ENCODE peak calls at places on chromosomes 2 and 18, in four cellular contexts. One of them, this sample, is unnamed.

GRCh38 chr2:157932480-157933205 is 56.5 kb upstream of the ACVR1 start:
- DNase-seq in Peyer's patch: no peak
- DNase-seq in GM10248: no peak
- DNase-seq in K562: no peak
- DNase-seq in this sample: no peak

GRCh38 chr2:23127465-23127864 is 257.5 kb upstream of the KLHL29 start:
- DNase-seq in Peyer's patch: no peak
- DNase-seq in GM10248: no peak
- DNase-seq in K562: no peak
- DNase-seq in this sample: no peak

GRCh38 chr18:48629730-48630324 is 91.0 kb downstream of the CTIF start:
- DNase-seq in Peyer's patch: no peak
- DNase-seq in GM10248: no peak
- DNase-seq in K562: no peak
- DNase-seq in this sample: no peak

GRCh38 chr18:23871410-23871809 is 143.1 kb upstream of the TTC39C start:
- DNase-seq in Peyer's patch: peak; percentile 51
- DNase-seq in GM10248: no peak
- DNase-seq in K562: no peak
- DNase-seq in this sample: peak; percentile 61

GRCh38 chr2:101521497-101521896 is 46.6 kb upstream of the RFX8 start:
- DNase-seq in Peyer's patch: no peak
- DNase-seq in GM10248: no peak
- DNase-seq in K562: no peak
- DNase-seq in this sample: no peak

GRCh38 chr2:156826342-156826933 is 390.3 kb downstream of the GPD2 start:
- DNase-seq in Peyer's patch: no peak
- DNase-seq in GM10248: no peak
- DNase-seq in K562: no peak
- DNase-seq in this sample: no peak

GRCh38 chr18:3806656-3807055 is 356.7 kb downstream of the TGIF1 start:
- DNase-seq in Peyer's patch: no peak
- DNase-seq in GM10248: no peak
- DNase-seq in K562: no peak
- DNase-seq in this sample: no peak

GRCh38 chr2:17574406-17575073 is 34.0 kb downstream of the VSNL1 start:
- DNase-seq in Peyer's patch: no peak
- DNase-seq in GM10248: no peak
- DNase-seq in K562: no peak
- DNase-seq in this sample: no peak

GRCh38 chr2:105034170-105034569 is 3.7 kb upstream of the MRPS9 start:
- DNase-seq in Peyer's patch: no peak
- DNase-seq in GM10248: no peak
- DNase-seq in K562: no peak
- DNase-seq in this sample: no peak

GRCh38 chr2:218860950-218861381 is 1.4 kb downstream of the WNT6 start:
- DNase-seq in Peyer's patch: no peak
- DNase-seq in GM10248: no peak
- DNase-seq in K562: peak; percentile 43
- DNase-seq in this sample: peak; percentile 13

GRCh38 chr2:227804970-227805369 is 8.7 kb upstream of the CCL20 start:
- DNase-seq in Peyer's patch: no peak
- DNase-seq in GM10248: no peak
- DNase-seq in K562: no peak
- DNase-seq in this sample: no peak

GRCh38 chr18:2978626-2979025 is 34.3 kb downstream of the LPIN2 start:
- DNase-seq in Peyer's patch: no peak
- DNase-seq in GM10248: no peak
- DNase-seq in K562: no peak
- DNase-seq in this sample: peak; percentile 33

GRCh38 chr2:181164699-181165098 is 184.3 kb downstream of the UBE2E3 start:
- DNase-seq in Peyer's patch: no peak
- DNase-seq in GM10248: peak; percentile 36
- DNase-seq in K562: no peak
- DNase-seq in this sample: no peak

GRCh38 chr2:70959851-70960832 is 18.3 kb upstream of the ANKRD53 start:
- DNase-seq in Peyer's patch: no peak
- DNase-seq in GM10248: peak; percentile 14
- DNase-seq in K562: peak; percentile 42
- DNase-seq in this sample: peak; percentile 12
- TF ChIP-seq CTCF in Peyer's patch: no peak
- TF ChIP-seq CTCF in GM10248: no peak
- TF ChIP-seq CTCF in K562: peak; percentile 45
- TF ChIP-seq CTCF in this sample: no peak

GRCh38 chr2:53513167-53513666 is 254.4 kb upstream of the CHAC2 start:
- DNase-seq in Peyer's patch: no peak
- DNase-seq in GM10248: no peak
- DNase-seq in K562: no peak
- DNase-seq in this sample: no peak

GRCh38 chr2:53516650-53517049 is 251.0 kb upstream of the CHAC2 start:
- DNase-seq in Peyer's patch: no peak
- DNase-seq in GM10248: no peak
- DNase-seq in K562: no peak
- DNase-seq in this sample: no peak

GRCh38 chr2:53512071-53512841 is 255.3 kb upstream of the CHAC2 start:
- DNase-seq in Peyer's patch: no peak
- DNase-seq in GM10248: no peak
- DNase-seq in K562: no peak
- DNase-seq in this sample: no peak

GRCh38 chr2:53511549-53511948 is 256.1 kb upstream of the CHAC2 start:
- DNase-seq in Peyer's patch: no peak
- DNase-seq in GM10248: no peak
- DNase-seq in K562: no peak
- DNase-seq in this sample: no peak

GRCh38 chr2:53515435-53516332 is 251.9 kb upstream of the CHAC2 start:
- DNase-seq in Peyer's patch: no peak
- DNase-seq in GM10248: no peak
- DNase-seq in K562: no peak
- DNase-seq in this sample: no peak
- TF ChIP-seq CTCF in Peyer's patch: no peak
- TF ChIP-seq CTCF in GM10248: no peak
- TF ChIP-seq CTCF in K562: no peak
- TF ChIP-seq CTCF in this sample: no peak

GRCh38 chr18:55524353-55525123 is 63.5 kb downstream of the TCF4 start:
- DNase-seq in Peyer's patch: no peak
- DNase-seq in GM10248: no peak
- DNase-seq in K562: no peak
- DNase-seq in this sample: no peak

GRCh38 chr18:55515946-55516710 is 71.9 kb downstream of the TCF4 start:
- DNase-seq in Peyer's patch: no peak
- DNase-seq in GM10248: no peak
- DNase-seq in K562: no peak
- DNase-seq in this sample: no peak

GRCh38 chr18:55523001-55523400 is 65.0 kb downstream of the TCF4 start:
- DNase-seq in Peyer's patch: no peak
- DNase-seq in GM10248: no peak
- DNase-seq in K562: no peak
- DNase-seq in this sample: no peak

GRCh38 chr18:55517055-55517454 is 70.9 kb downstream of the TCF4 start:
- DNase-seq in Peyer's patch: no peak
- DNase-seq in GM10248: no peak
- DNase-seq in K562: peak; percentile 17
- DNase-seq in this sample: no peak

DNA sequence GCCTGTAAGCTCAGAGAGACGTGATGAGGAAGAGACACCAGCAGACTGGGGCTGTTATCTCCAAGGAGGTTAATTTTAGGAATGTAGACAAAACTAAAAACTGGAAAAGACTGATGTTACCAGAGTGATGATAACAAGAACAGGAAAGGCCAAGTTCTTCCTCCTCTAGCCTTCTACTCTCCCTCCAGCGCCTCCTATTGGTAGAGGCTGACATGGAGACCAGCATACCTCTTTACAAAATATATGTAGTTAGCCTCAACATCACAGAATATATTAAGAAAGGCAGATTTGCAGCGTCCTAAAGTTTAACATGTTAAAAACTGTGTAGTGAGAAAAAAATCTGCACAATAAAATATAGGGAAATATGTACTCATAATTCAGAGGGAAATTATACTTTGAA is 66.0 kb downstream of the TCF4 start:
- DNase-seq in Peyer's patch: peak; percentile 41
- DNase-seq in GM10248: peak; percentile 24
- DNase-seq in K562: peak; percentile 26
- DNase-seq in this sample: no peak
- TF ChIP-seq CTCF in Peyer's patch: peak; percentile 21
- TF ChIP-seq CTCF in GM10248: peak; percentile 33
- TF ChIP-seq CTCF in K562: peak; percentile 57
- TF ChIP-seq CTCF in this sample: peak; percentile 40

DNA sequence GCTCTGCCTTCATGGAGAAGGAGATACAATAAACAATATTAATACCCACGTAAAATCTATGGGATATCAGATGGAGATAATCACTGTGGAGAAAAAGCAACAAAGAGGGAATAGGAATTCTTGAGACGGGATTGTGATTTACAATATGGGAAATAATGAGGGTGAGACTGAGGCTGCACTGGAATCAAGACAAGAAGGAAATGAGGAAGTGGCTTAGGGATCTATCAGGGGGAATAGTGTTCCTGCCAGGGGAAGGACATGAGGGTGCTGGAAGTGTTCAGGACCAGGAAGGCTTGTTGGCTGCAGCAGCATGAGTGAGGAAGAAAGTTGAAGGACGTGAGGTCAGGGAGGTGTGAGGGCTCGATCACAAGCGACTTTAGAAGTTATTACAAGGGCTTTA is 182.4 kb downstream of the DYSF start:
- DNase-seq in Peyer's patch: no peak
- DNase-seq in GM10248: no peak
- DNase-seq in K562: no peak
- DNase-seq in this sample: no peak
- TF ChIP-seq CTCF in Peyer's patch: no peak
- TF ChIP-seq CTCF in GM10248: no peak
- TF ChIP-seq CTCF in K562: no peak
- TF ChIP-seq CTCF in this sample: no peak

GRCh38 chr2:111058264-111058663 is 62.5 kb upstream of the BCL2L11 start:
- DNase-seq in Peyer's patch: no peak
- DNase-seq in GM10248: no peak
- DNase-seq in K562: no peak
- DNase-seq in this sample: no peak
- TF ChIP-seq CTCF in Peyer's patch: no peak
- TF ChIP-seq CTCF in GM10248: no peak
- TF ChIP-seq CTCF in K562: no peak
- TF ChIP-seq CTCF in this sample: no peak

GRCh38 chr2:84257871-84258270 is 201.2 kb downstream of the SUCLG1 start:
- DNase-seq in Peyer's patch: no peak
- DNase-seq in GM10248: no peak
- DNase-seq in K562: no peak
- DNase-seq in this sample: no peak
- TF ChIP-seq CTCF in Peyer's patch: no peak
- TF ChIP-seq CTCF in GM10248: no peak
- TF ChIP-seq CTCF in K562: no peak
- TF ChIP-seq CTCF in this sample: no peak

GRCh38 chr2:118177318-118177717 is 89.0 kb downstream of the INSIG2 start:
- DNase-seq in Peyer's patch: no peak
- DNase-seq in GM10248: no peak
- DNase-seq in K562: no peak
- DNase-seq in this sample: no peak

GRCh38 chr2:118176601-118177000 is 88.3 kb downstream of the INSIG2 start:
- DNase-seq in Peyer's patch: no peak
- DNase-seq in GM10248: no peak
- DNase-seq in K562: no peak
- DNase-seq in this sample: no peak

GRCh38 chr2:118179445-118179844 is 91.2 kb downstream of the INSIG2 start:
- DNase-seq in Peyer's patch: no peak
- DNase-seq in GM10248: no peak
- DNase-seq in K562: no peak
- DNase-seq in this sample: no peak

GRCh38 chr2:118177932-118178331 is 89.7 kb downstream of the INSIG2 start:
- DNase-seq in Peyer's patch: no peak
- DNase-seq in GM10248: no peak
- DNase-seq in K562: no peak
- DNase-seq in this sample: no peak
- TF ChIP-seq CTCF in Peyer's patch: no peak
- TF ChIP-seq CTCF in GM10248: no peak
- TF ChIP-seq CTCF in K562: no peak
- TF ChIP-seq CTCF in this sample: no peak

GRCh38 chr2:165373322-165374025 is 96.0 kb upstream of the CSRNP3 start:
- DNase-seq in Peyer's patch: no peak
- DNase-seq in GM10248: no peak
- DNase-seq in K562: no peak
- DNase-seq in this sample: no peak
- TF ChIP-seq CTCF in Peyer's patch: no peak
- TF ChIP-seq CTCF in GM10248: no peak
- TF ChIP-seq CTCF in K562: no peak
- TF ChIP-seq CTCF in this sample: no peak

DNA sequence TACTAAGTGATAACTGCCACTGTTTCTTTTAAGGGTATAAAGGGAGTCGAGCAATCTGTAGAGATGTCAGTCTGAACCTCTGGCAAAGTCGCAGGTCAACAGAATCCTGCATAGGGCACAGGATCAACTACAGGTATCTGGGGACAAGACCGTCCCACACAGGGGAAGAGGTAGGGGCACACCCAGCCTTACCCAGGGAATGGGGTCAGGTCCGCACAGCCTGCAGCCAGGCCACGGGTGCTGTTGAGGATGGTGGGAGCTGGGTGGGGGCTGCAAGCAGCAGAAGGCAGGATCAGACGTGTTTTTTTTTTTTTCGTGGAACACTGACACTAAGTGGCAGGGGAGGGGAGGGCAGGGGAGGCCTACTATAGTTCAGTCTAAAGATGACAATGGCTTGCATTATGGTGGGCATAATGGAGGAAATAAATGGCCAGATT is 41.9 kb downstream of the HDLBP start:
- DNase-seq in Peyer's patch: no peak
- DNase-seq in GM10248: no peak
- DNase-seq in K562: no peak
- DNase-seq in this sample: no peak
- TF ChIP-seq CTCF in Peyer's patch: no peak
- TF ChIP-seq CTCF in GM10248: no peak
- TF ChIP-seq CTCF in K562: no peak
- TF ChIP-seq CTCF in this sample: no peak